ENCODE peak calls at places on chromosomes 11 and 22, in five cellular contexts. A is T follicular helper cell; G is T-helper 9 cell; S is AG09309; N is stimulated activated naive B cell treated with anti-CD40 and anti-IgM and Interleukin-4, amounts not matched to agents 10 μg/mL and 1 μg/mL and 100 μg/mL, for 72 hours. O is an unnamed sample.

GRCh38 chr11:45385423-45385822 is 99.3 kb upstream of the SYT13 start:
- DNase-seq in A (no peak), G (no peak), S (no peak), N (no peak), O (no peak)

GRCh38 chr11:133526790-133527189 is 5.5 kb downstream of the OPCML start:
- DNase-seq in A (no peak), G (no peak), S (no peak), N (no peak), O (no peak)

GRCh38 chr22:20312396-20313191 is 7.3 kb downstream of the DGCR6L start:
- DNase-seq in A (no peak), G (no peak), S (no peak), N (no peak), O (no peak)

GRCh38 chr11:101996106-101996505 is 51.1 kb upstream of the CFAP300 start:
- DNase-seq in A (no peak), G (no peak), S (no peak), N (no peak), O (no peak)

GRCh38 chr11:14411818-14412217 is 52.8 kb upstream of the RRAS2 start:
- DNase-seq in A (no peak), G (no peak), S (peak; percentile 75), N (no peak), O (no peak)

GRCh38 chr22:41437198-41437597 is 9.4 kb downstream of the TOB2 start:
- DNase-seq in A (no peak), G (no peak), S (no peak), N (no peak), O (no peak)

GRCh38 chr22:32144875-32145274 is 14.2 kb downstream of the C22orf42 start:
- DNase-seq in A (no peak), G (no peak), S (no peak), N (peak; percentile 26), O (no peak)

GRCh38 chr11:72239849-72240460 is 4.0 kb downstream of the PHOX2A start:
- DNase-seq in A (no peak), G (no peak), S (no peak), N (no peak), O (no peak)

GRCh38 chr22:37529652-37530345 is 10.6 kb upstream of the CARD10 start:
- DNase-seq in A (no peak), G (no peak), S (no peak), N (no peak), O (no peak)

GRCh38 chr11:12137005-12137690 is 26.8 kb downstream of the MICAL2 start:
- DNase-seq in A (no peak), G (no peak), S (no peak), N (no peak), O (no peak)

GRCh38 chr22:44599084-44599483 is 101.1 kb upstream of the RTL6 start:
- DNase-seq in A (no peak), G (no peak), S (no peak), N (no peak), O (no peak)

GRCh38 chr11:68411501-68411991 is 49.0 kb upstream of the PPP6R3 start:
- DNase-seq in A (no peak), G (no peak), S (no peak), N (no peak), O (no peak)

GRCh38 chr11:57453543-57454177 is 6.7 kb upstream of the RTN4RL2 start:
- DNase-seq in A (no peak), G (no peak), S (no peak), N (no peak), O (no peak)

GRCh38 chr22:35592418-35592967 is 24.6 kb downstream of the MB start:
- DNase-seq in A (no peak), G (no peak), S (no peak), N (no peak), O (no peak)

GRCh38 chr11:36098046-36098445 is 154.2 kb downstream of the LDLRAD3 start:
- DNase-seq in A (no peak), G (no peak), S (no peak), N (no peak), O (no peak)

GRCh38 chr11:64007160-64007628 is 21.0 kb downstream of the OTUB1 start:
- DNase-seq in A (no peak), G (no peak), S (no peak), N (no peak), O (no peak)

GRCh38 chr22:29212738-29213137 is 7.0 kb downstream of the EMID1 start:
- DNase-seq in A (no peak), G (no peak), S (no peak), N (no peak), O (no peak)

GRCh38 chr11:2912498-2912897 is 16.7 kb downstream of the PHLDA2 start:
- DNase-seq in A (no peak), G (no peak), S (no peak), N (no peak), O (no peak)

GRCh38 chr11:47101452-47101851 is 75.2 kb downstream of the ARFGAP2 start:
- DNase-seq in A (no peak), G (no peak), S (no peak), N (no peak), O (no peak)

GRCh38 chr11:66457826-66458225 is 8.9 kb upstream of the PELI3 start:
- DNase-seq in A (no peak), G (no peak), S (no peak), N (no peak), O (no peak)

GRCh38 chr22:38724926-38725571 is 19.3 kb downstream of the GTPBP1 start:
- DNase-seq in A (peak; percentile 31), G (no peak), S (no peak), N (no peak), O (no peak)

GRCh38 chr22:40324468-40325305 is 21.6 kb upstream of the ADSL start:
- DNase-seq in A (peak; percentile 52), G (peak; percentile 44), S (no peak), N (no peak), O (peak; percentile 47)

GRCh38 chr11:124761301-124762021 is 629 bp downstream of the ESAM start:
- DNase-seq in A (no peak), G (no peak), S (no peak), N (no peak), O (no peak)

GRCh38 chr11:2519879-2520735 is 75.3 kb downstream of the KCNQ1 start:
- DNase-seq in A (no peak), G (no peak), S (no peak), N (no peak), O (no peak)

GRCh38 chr11:26134481-26135355 is 197.2 kb upstream of the ANO3 start:
- DNase-seq in A (no peak), G (no peak), S (no peak), N (no peak), O (no peak)

GRCh38 chr11:38226684-38227083 is 1628.6 kb upstream of the RAG2 start:
- DNase-seq in A (no peak), G (no peak), S (no peak), N (no peak), O (no peak)

GRCh38 chr11:117477721-117478120 is 150.1 kb downstream of the CEP164 start:
- DNase-seq in A (no peak), G (no peak), S (no peak), N (no peak), O (no peak)